ENCODE peak calls at places on chromosomes 16 and 17, in seven cellular contexts. One of them, this sample, is unnamed.

GRCh38 chr17:44956998-44957981 is 9.7 kb upstream of the KIF18B start:
- DNase-seq in stomach: no peak
- DNase-seq in prostate gland: no peak
- DNase-seq in GM12891: no peak
- DNase-seq in H1: no peak
- DNase-seq in HL-60: no peak
- DNase-seq in transverse colon: no peak
- DNase-seq in this sample: no peak

GRCh38 chr17:44097110-44097810 is 26.2 kb downstream of the HDAC5 start:
- DNase-seq in stomach: peak; percentile 57
- DNase-seq in prostate gland: no peak
- DNase-seq in GM12891: no peak
- DNase-seq in H1: no peak
- DNase-seq in HL-60: no peak
- DNase-seq in transverse colon: no peak
- DNase-seq in this sample: no peak

GRCh38 chr17:45394001-45394912 is 38.4 kb downstream of the ARHGAP27 start:
- DNase-seq in stomach: no peak
- DNase-seq in prostate gland: no peak
- DNase-seq in GM12891: no peak
- DNase-seq in H1: no peak
- DNase-seq in HL-60: no peak
- DNase-seq in transverse colon: no peak
- DNase-seq in this sample: no peak

GRCh38 chr16:67207857-67208524 is 9.1 kb downstream of the ELMO3 start:
- DNase-seq in stomach: no peak
- DNase-seq in prostate gland: no peak
- DNase-seq in GM12891: no peak
- DNase-seq in H1: no peak
- DNase-seq in HL-60: no peak
- DNase-seq in transverse colon: no peak
- DNase-seq in this sample: no peak

GRCh38 chr16:84819644-84820304 is at the start of gene CRISPLD2:
- DNase-seq in stomach: peak; percentile 94
- DNase-seq in prostate gland: peak; percentile 93
- DNase-seq in GM12891: peak; percentile 89
- DNase-seq in H1: peak; percentile 60
- DNase-seq in HL-60: peak; percentile 77
- DNase-seq in transverse colon: peak; percentile 90
- DNase-seq in this sample: peak; percentile 94

GRCh38 chr16:180101-180920 is at the start of gene HBQ1:
- DNase-seq in stomach: no peak
- DNase-seq in prostate gland: no peak
- DNase-seq in GM12891: peak; percentile 64
- DNase-seq in H1: no peak
- DNase-seq in HL-60: no peak
- DNase-seq in transverse colon: no peak
- DNase-seq in this sample: peak; percentile 89

GRCh38 chr16:60230666-60231065 is 1496.5 kb upstream of the GOT2 start:
- DNase-seq in stomach: no peak
- DNase-seq in prostate gland: no peak
- DNase-seq in GM12891: no peak
- DNase-seq in H1: no peak
- DNase-seq in HL-60: no peak
- DNase-seq in transverse colon: no peak
- DNase-seq in this sample: no peak

GRCh38 chr16:85898521-85899442 is at the start of gene IRF8:
- DNase-seq in stomach: peak; percentile 76
- DNase-seq in prostate gland: peak; percentile 17
- DNase-seq in GM12891: peak; percentile 74
- DNase-seq in H1: no peak
- DNase-seq in HL-60: no peak
- DNase-seq in transverse colon: peak; percentile 87
- DNase-seq in this sample: peak; percentile 64

GRCh38 chr17:45693792-45694191 is 90.3 kb upstream of the CRHR1 start:
- DNase-seq in stomach: no peak
- DNase-seq in prostate gland: no peak
- DNase-seq in GM12891: no peak
- DNase-seq in H1: no peak
- DNase-seq in HL-60: no peak
- DNase-seq in transverse colon: no peak
- DNase-seq in this sample: no peak

DNA sequence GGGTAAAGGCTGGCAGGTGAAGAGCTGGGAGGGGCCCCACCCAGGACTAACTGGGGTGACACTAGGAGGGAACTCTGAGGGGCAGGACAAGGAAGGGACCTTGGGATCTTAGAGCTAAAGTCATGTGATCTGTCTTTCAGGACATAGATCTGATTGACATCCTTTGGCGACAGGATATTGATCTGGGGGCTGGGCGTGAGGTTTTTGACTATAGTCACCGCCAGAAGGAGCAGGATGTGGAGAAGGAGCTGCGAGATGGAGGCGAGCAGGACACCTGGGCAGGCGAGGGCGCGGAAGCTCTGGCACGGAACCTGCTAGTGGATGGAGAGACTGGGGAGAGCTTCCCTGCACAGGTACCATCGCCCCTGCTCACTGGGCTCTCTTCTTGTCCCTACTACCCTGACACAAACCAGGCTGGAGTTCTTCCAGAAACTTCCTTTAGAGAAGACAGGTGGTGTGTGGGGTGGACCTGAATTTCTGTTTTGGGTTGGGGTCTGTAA is 8.1 kb downstream of the NFE2L1 start:
- DNase-seq in stomach: no peak
- DNase-seq in prostate gland: no peak
- DNase-seq in GM12891: no peak
- DNase-seq in H1: no peak
- DNase-seq in HL-60: no peak
- DNase-seq in transverse colon: no peak
- DNase-seq in this sample: no peak
- TF ChIP-seq POLR2AphosphoS5 in stomach: no peak
- TF ChIP-seq POLR2AphosphoS5 in prostate gland: no peak
- TF ChIP-seq POLR2AphosphoS5 in GM12891: peak; percentile 7
- TF ChIP-seq POLR2AphosphoS5 in H1: no peak
- TF ChIP-seq POLR2AphosphoS5 in HL-60: no peak
- TF ChIP-seq POLR2AphosphoS5 in transverse colon: no peak
- TF ChIP-seq POLR2AphosphoS5 in this sample: no peak

GRCh38 chr17:77425791-77426641 is 285.2 kb downstream of the SEC14L1 start:
- DNase-seq in stomach: no peak
- DNase-seq in prostate gland: peak; percentile 55
- DNase-seq in GM12891: no peak
- DNase-seq in H1: no peak
- DNase-seq in HL-60: no peak
- DNase-seq in transverse colon: peak; percentile 76
- DNase-seq in this sample: peak; percentile 72
- TF ChIP-seq POLR2AphosphoS5 in stomach: peak; percentile 10
- TF ChIP-seq POLR2AphosphoS5 in prostate gland: no peak
- TF ChIP-seq POLR2AphosphoS5 in GM12891: no peak
- TF ChIP-seq POLR2AphosphoS5 in H1: no peak
- TF ChIP-seq POLR2AphosphoS5 in HL-60: no peak
- TF ChIP-seq POLR2AphosphoS5 in transverse colon: peak; percentile 43
- TF ChIP-seq POLR2AphosphoS5 in this sample: no peak

GRCh38 chr17:40445769-40446468 is 2.7 kb downstream of the IGFBP4 start:
- DNase-seq in stomach: no peak
- DNase-seq in prostate gland: no peak
- DNase-seq in GM12891: no peak
- DNase-seq in H1: no peak
- DNase-seq in HL-60: no peak
- DNase-seq in transverse colon: no peak
- DNase-seq in this sample: no peak

GRCh38 chr17:40448213-40448638 is 5.0 kb downstream of the IGFBP4 start:
- DNase-seq in stomach: no peak
- DNase-seq in prostate gland: no peak
- DNase-seq in GM12891: no peak
- DNase-seq in H1: no peak
- DNase-seq in HL-60: no peak
- DNase-seq in transverse colon: peak; percentile 54
- DNase-seq in this sample: no peak

GRCh38 chr17:40443988-40444899 is 994 bp downstream of the IGFBP4 start:
- DNase-seq in stomach: no peak
- DNase-seq in prostate gland: no peak
- DNase-seq in GM12891: no peak
- DNase-seq in H1: no peak
- DNase-seq in HL-60: no peak
- DNase-seq in transverse colon: peak; percentile 27
- DNase-seq in this sample: no peak

GRCh38 chr17:40448639-40449261 is 5.5 kb downstream of the IGFBP4 start:
- DNase-seq in stomach: peak; percentile 70
- DNase-seq in prostate gland: no peak
- DNase-seq in GM12891: no peak
- DNase-seq in H1: no peak
- DNase-seq in HL-60: no peak
- DNase-seq in transverse colon: peak; percentile 84
- DNase-seq in this sample: peak; percentile 94

DNA sequence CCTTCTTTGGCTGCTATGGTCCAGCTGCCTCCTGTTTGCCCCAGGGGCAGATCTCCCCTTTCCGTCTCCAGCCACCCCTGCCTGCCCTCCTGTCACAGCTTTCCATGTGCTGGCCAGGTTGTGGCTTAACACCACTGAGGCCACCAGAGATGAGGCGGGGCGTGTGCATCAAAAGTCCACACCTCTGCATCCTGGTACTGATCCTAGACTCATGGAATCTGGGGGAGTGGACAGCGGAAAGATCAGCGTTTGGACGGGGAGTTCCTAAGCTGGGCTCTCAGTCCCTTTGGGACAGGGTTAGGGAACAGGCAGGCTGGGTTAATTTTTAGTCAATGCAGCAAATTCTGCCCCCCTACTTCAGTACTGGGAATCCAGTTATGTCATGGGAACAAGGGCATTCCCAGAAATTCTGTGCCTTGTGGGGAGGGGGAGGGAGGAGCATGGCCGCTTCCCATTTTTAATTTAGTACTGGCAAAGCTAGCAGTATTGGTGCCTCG is 3.9 kb downstream of the IGFBP4 start:
- DNase-seq in stomach: no peak
- DNase-seq in prostate gland: no peak
- DNase-seq in GM12891: no peak
- DNase-seq in H1: no peak
- DNase-seq in HL-60: no peak
- DNase-seq in transverse colon: no peak
- DNase-seq in this sample: no peak
- TF ChIP-seq POLR2AphosphoS5 in stomach: no peak
- TF ChIP-seq POLR2AphosphoS5 in prostate gland: no peak
- TF ChIP-seq POLR2AphosphoS5 in GM12891: no peak
- TF ChIP-seq POLR2AphosphoS5 in H1: no peak
- TF ChIP-seq POLR2AphosphoS5 in HL-60: no peak
- TF ChIP-seq POLR2AphosphoS5 in transverse colon: peak; percentile 13
- TF ChIP-seq POLR2AphosphoS5 in this sample: no peak

GRCh38 chr17:19897901-19898300 is 30.2 kb upstream of the ULK2 start:
- DNase-seq in stomach: no peak
- DNase-seq in prostate gland: no peak
- DNase-seq in GM12891: no peak
- DNase-seq in H1: no peak
- DNase-seq in HL-60: no peak
- DNase-seq in transverse colon: no peak
- DNase-seq in this sample: no peak

GRCh38 chr17:19900809-19901208 is 33.1 kb upstream of the ULK2 start:
- DNase-seq in stomach: no peak
- DNase-seq in prostate gland: no peak
- DNase-seq in GM12891: no peak
- DNase-seq in H1: no peak
- DNase-seq in HL-60: no peak
- DNase-seq in transverse colon: no peak
- DNase-seq in this sample: no peak

GRCh38 chr17:19897108-19897854 is 29.5 kb upstream of the ULK2 start:
- DNase-seq in stomach: peak; percentile 61
- DNase-seq in prostate gland: peak; percentile 61
- DNase-seq in GM12891: no peak
- DNase-seq in H1: no peak
- DNase-seq in HL-60: no peak
- DNase-seq in transverse colon: peak; percentile 69
- DNase-seq in this sample: no peak
- TF ChIP-seq POLR2AphosphoS5 in stomach: no peak
- TF ChIP-seq POLR2AphosphoS5 in prostate gland: no peak
- TF ChIP-seq POLR2AphosphoS5 in GM12891: no peak
- TF ChIP-seq POLR2AphosphoS5 in H1: no peak
- TF ChIP-seq POLR2AphosphoS5 in HL-60: no peak
- TF ChIP-seq POLR2AphosphoS5 in transverse colon: no peak
- TF ChIP-seq POLR2AphosphoS5 in this sample: no peak

GRCh38 chr16:1638757-1639156 is 26.6 kb downstream of the CRAMP1 start:
- DNase-seq in stomach: no peak
- DNase-seq in prostate gland: no peak
- DNase-seq in GM12891: no peak
- DNase-seq in H1: no peak
- DNase-seq in HL-60: no peak
- DNase-seq in transverse colon: no peak
- DNase-seq in this sample: no peak

GRCh38 chr16:1639282-1639681 is 27.1 kb downstream of the CRAMP1 start:
- DNase-seq in stomach: no peak
- DNase-seq in prostate gland: no peak
- DNase-seq in GM12891: no peak
- DNase-seq in H1: no peak
- DNase-seq in HL-60: no peak
- DNase-seq in transverse colon: no peak
- DNase-seq in this sample: no peak

GRCh38 chr16:1641261-1641660 is 29.1 kb downstream of the CRAMP1 start:
- DNase-seq in stomach: no peak
- DNase-seq in prostate gland: no peak
- DNase-seq in GM12891: no peak
- DNase-seq in H1: no peak
- DNase-seq in HL-60: no peak
- DNase-seq in transverse colon: no peak
- DNase-seq in this sample: no peak

GRCh38 chr16:1640261-1640956 is 28.2 kb downstream of the CRAMP1 start:
- DNase-seq in stomach: no peak
- DNase-seq in prostate gland: no peak
- DNase-seq in GM12891: no peak
- DNase-seq in H1: no peak
- DNase-seq in HL-60: no peak
- DNase-seq in transverse colon: no peak
- DNase-seq in this sample: no peak

GRCh38 chr16:1639840-1640239 is 27.7 kb downstream of the CRAMP1 start:
- DNase-seq in stomach: no peak
- DNase-seq in prostate gland: no peak
- DNase-seq in GM12891: no peak
- DNase-seq in H1: no peak
- DNase-seq in HL-60: no peak
- DNase-seq in transverse colon: no peak
- DNase-seq in this sample: no peak
- TF ChIP-seq POLR2AphosphoS5 in stomach: no peak
- TF ChIP-seq POLR2AphosphoS5 in prostate gland: no peak
- TF ChIP-seq POLR2AphosphoS5 in GM12891: no peak
- TF ChIP-seq POLR2AphosphoS5 in H1: no peak
- TF ChIP-seq POLR2AphosphoS5 in HL-60: no peak
- TF ChIP-seq POLR2AphosphoS5 in transverse colon: no peak
- TF ChIP-seq POLR2AphosphoS5 in this sample: no peak

GRCh38 chr17:33290156-33290697 is 2.9 kb downstream of the ASIC2 start:
- DNase-seq in stomach: no peak
- DNase-seq in prostate gland: no peak
- DNase-seq in GM12891: no peak
- DNase-seq in H1: no peak
- DNase-seq in HL-60: no peak
- DNase-seq in transverse colon: no peak
- DNase-seq in this sample: no peak
- TF ChIP-seq POLR2AphosphoS5 in stomach: no peak
- TF ChIP-seq POLR2AphosphoS5 in prostate gland: no peak
- TF ChIP-seq POLR2AphosphoS5 in GM12891: no peak
- TF ChIP-seq POLR2AphosphoS5 in H1: no peak
- TF ChIP-seq POLR2AphosphoS5 in HL-60: no peak
- TF ChIP-seq POLR2AphosphoS5 in transverse colon: no peak
- TF ChIP-seq POLR2AphosphoS5 in this sample: no peak